ENCODE peak calls at places on chromosome 13, in ten cellular contexts. Y, W, G, N, A, C, E, Q, L and R are unnamed samples.

GRCh38 chr13:21924958-21925357 is 254.1 kb downstream of the FGF9 start:
- DNase-seq in N (no peak), L (no peak), W (no peak), G (no peak), C (no peak), A (no peak), Q (no peak), Y (no peak), E (no peak), R (no peak)

GRCh38 chr13:93561553-93561952 is 334.9 kb downstream of the GPC6 start:
- DNase-seq in C (no peak), Y (no peak), A (no peak), L (no peak), Q (no peak), W (no peak), G (no peak), N (no peak), E (no peak), R (no peak)

GRCh38 chr13:70034280-70034679 is 73.3 kb upstream of the ATXN8OS start:
- DNase-seq in G (no peak), N (no peak), C (no peak), E (no peak), L (no peak), W (no peak), A (no peak), Y (no peak), Q (no peak), R (no peak)

GRCh38 chr13:106103779-106104178 is 431.7 kb downstream of the EFNB2 start:
- DNase-seq in W (peak; percentile 70), A (peak; percentile 88), N (no peak), Q (no peak), L (peak; percentile 52), E (no peak), G (no peak), Y (peak; percentile 19), C (no peak), R (no peak)

GRCh38 chr13:32473650-32474049 is 45.7 kb upstream of the N4BP2L1 start:
- DNase-seq in Y (no peak), C (no peak), G (no peak), Q (no peak), L (no peak), E (no peak), A (no peak), W (no peak), N (no peak), R (no peak)

GRCh38 chr13:48749144-48749543 is 95.4 kb downstream of the CYSLTR2 start:
- DNase-seq in E (no peak), C (no peak), L (no peak), N (no peak), W (no peak), Q (peak; percentile 70), G (no peak), Y (no peak), A (no peak), R (no peak)

GRCh38 chr13:107299717-107300116 is 731.8 kb upstream of the ARGLU1 start:
- DNase-seq in N (no peak), L (no peak), E (no peak), W (no peak), A (no peak), Q (no peak), Y (no peak), G (no peak), C (no peak), R (no peak)

GRCh38 chr13:41905600-41906254 is 55.2 kb downstream of the VWA8 start:
- DNase-seq in E (no peak), Y (peak; percentile 25), A (no peak), C (no peak), W (no peak), G (no peak), Q (peak; percentile 48), L (no peak), N (no peak), R (no peak)

GRCh38 chr13:34012354-34012753 is 194.4 kb downstream of the RFC3 start:
- DNase-seq in A (no peak), G (no peak), W (no peak), L (no peak), Y (no peak), E (no peak), Q (no peak), N (no peak), C (no peak), R (no peak)

GRCh38 chr13:84137292-84137691 is 255.0 kb upstream of the SLITRK1 start:
- DNase-seq in A (no peak), W (no peak), Q (no peak), L (peak; percentile 50), N (no peak), G (no peak), C (no peak), E (no peak), Y (no peak), R (no peak)

GRCh38 chr13:33057019-33057785 is 41.0 kb downstream of the KL start:
- DNase-seq in Y (peak; percentile 18), A (no peak), G (no peak), C (peak; percentile 20), N (no peak), L (no peak), Q (peak; percentile 6), W (no peak), E (no peak), R (no peak)

GRCh38 chr13:100125946-100126345 is 37.1 kb downstream of the PCCA start:
- DNase-seq in N (no peak), Q (no peak), Y (no peak), L (no peak), C (no peak), A (no peak), E (no peak), G (no peak), W (no peak), R (no peak)

GRCh38 chr13:95833713-95834112 is 156.8 kb downstream of the DNAJC3 start:
- DNase-seq in Q (peak; percentile 11), A (peak; percentile 60), W (no peak), N (no peak), L (no peak), Y (no peak), E (no peak), G (no peak), C (no peak), R (no peak)

GRCh38 chr13:38542601-38543000 is 144.3 kb upstream of the FREM2 start:
- DNase-seq in N (no peak), G (no peak), L (no peak), A (no peak), C (no peak), Q (no peak), W (no peak), E (no peak), Y (no peak), R (no peak)

GRCh38 chr13:91601807-91602206 is 203.4 kb downstream of the GPC5 start:
- DNase-seq in W (no peak), Y (no peak), L (no peak), N (no peak), Q (no peak), E (no peak), C (no peak), A (no peak), G (no peak), R (no peak)
- TF ChIP-seq CTCF in W (no peak), Y (no peak), L (no peak), N (no peak), Q (no peak), E (no peak), C (no peak), A (no peak), G (no peak), R (no peak)

GRCh38 chr13:76812971-76813691 is 73.1 kb downstream of the KCTD12 start:
- DNase-seq in Y (no peak), N (no peak), L (no peak), G (no peak), A (no peak), W (no peak), E (no peak), C (peak; percentile 77), Q (no peak), R (no peak)
- TF ChIP-seq CTCF in Y (no peak), N (no peak), L (no peak), G (no peak), A (no peak), W (no peak), E (no peak), C (no peak), Q (no peak), R (no peak)

DNA sequence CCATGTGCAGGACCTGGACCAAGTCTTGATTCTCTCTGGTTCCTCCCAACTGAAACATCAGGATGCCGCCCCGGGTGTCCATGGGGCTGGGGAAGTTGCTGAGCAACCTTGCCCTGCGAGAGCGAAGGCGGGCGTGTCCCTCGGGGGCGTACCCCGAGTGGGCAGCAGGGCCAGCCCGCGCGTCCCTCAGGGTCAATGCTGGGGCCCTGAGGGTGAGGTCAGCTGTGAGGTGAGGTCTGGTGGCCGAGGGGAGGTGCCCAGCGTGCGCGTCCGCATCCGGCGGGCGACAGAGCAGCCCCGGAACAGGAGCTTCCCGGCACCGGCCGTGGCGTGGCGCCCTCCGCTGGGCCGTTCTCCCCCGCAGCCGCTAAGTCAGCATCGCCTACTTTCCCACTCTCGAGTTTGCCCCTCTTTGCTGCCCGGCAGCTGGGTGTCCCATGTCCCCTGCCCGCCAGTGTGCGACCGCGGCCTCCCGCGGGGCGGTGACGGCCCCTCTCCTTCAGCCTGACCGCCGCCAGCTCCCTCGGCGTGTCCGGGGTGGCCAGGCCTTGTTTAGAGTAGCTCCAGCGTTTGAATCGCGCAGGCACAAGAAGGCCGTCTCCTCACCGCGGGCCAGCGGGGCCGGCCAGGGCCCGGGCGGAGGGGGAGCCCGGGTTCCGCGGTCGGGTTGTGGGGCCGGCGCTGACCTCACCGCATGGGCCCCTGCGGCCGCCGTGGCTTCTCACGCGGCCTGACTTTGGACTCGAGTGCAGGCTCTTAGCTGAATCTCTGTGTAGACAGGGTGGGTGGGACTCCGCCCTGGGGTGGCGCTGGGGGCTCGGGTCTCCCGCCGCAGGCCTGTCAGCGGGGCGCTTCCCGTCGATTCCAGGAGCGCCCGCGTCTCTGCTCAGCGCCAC is 33.0 kb downstream of the GJA3 start:
- DNase-seq in W (no peak), L (peak; percentile 67), C (peak; percentile 69), G (peak; percentile 84), E (peak; percentile 57), Q (peak; percentile 16), N (no peak), Y (peak; percentile 21), A (peak; percentile 57), R (no peak)
- TF ChIP-seq CTCF in W (peak; percentile 49), L (no peak), C (peak; percentile 17), G (peak; percentile 55), E (peak; percentile 54), Q (peak; percentile 15), N (peak; percentile 29), Y (peak; percentile 44), A (peak; percentile 43), R (no peak)

GRCh38 chr13:89897681-89898080 is 1449.8 kb upstream of the MIR17HG start:
- DNase-seq in C (no peak), N (no peak), E (no peak), Q (no peak), W (no peak), G (no peak), L (no peak), Y (no peak), A (no peak), R (no peak)
- TF ChIP-seq CTCF in C (no peak), N (no peak), E (no peak), Q (no peak), W (no peak), G (no peak), L (no peak), Y (no peak), A (no peak), R (no peak)